ENCODE peak calls at places on chromosomes 1 and 21, in seven cellular contexts. I is HT1080, D is uterus, S is sciatic nerve, Y is Calu3, H is mucosa of gallbladder, T is A172. Q is an unnamed sample.

GRCh38 chr1:36988741-36989193 is 45.5 kb downstream of the GRIK3 start:
- DNase-seq in Y (no peak), I (no peak), T (no peak), H (no peak), S (no peak), D (no peak), Q (no peak)

GRCh38 chr1:182768973-182769372 is 20.6 kb upstream of the NPL start:
- DNase-seq in T (peak; percentile 56), H (no peak), S (no peak), D (no peak), I (peak; percentile 56), Y (no peak), Q (peak; percentile 13)

GRCh38 chr1:57996400-57996799 is 550.1 kb downstream of the OMA1 start:
- DNase-seq in Y (no peak), H (no peak), T (no peak), S (no peak), I (no peak), D (no peak), Q (no peak)

GRCh38 chr1:9275567-9276034 is 17.1 kb upstream of the SPSB1 start:
- DNase-seq in Y (peak; percentile 73), S (no peak), I (peak; percentile 82), H (peak; percentile 49), T (peak; percentile 88), D (no peak), Q (peak; percentile 40)

GRCh38 chr1:211490821-211491415 is 1.0 kb downstream of the RD3 start:
- DNase-seq in S (no peak), I (no peak), T (no peak), Y (no peak), D (no peak), H (no peak), Q (no peak)

GRCh38 chr1:33297911-33298622 is 22.8 kb downstream of the A3GALT2 start:
- DNase-seq in H (no peak), I (no peak), S (peak; percentile 37), T (no peak), D (no peak), Y (no peak), Q (no peak)

GRCh38 chr1:67966666-67967009 is 83.8 kb downstream of the DIRAS3 start:
- DNase-seq in S (no peak), T (no peak), D (no peak), H (no peak), Y (no peak), I (no peak), Q (no peak)

GRCh38 chr1:156584813-156585212 is 5.3 kb downstream of the TTC24 start:
- DNase-seq in S (no peak), Y (peak; percentile 55), T (no peak), D (no peak), I (no peak), H (no peak), Q (no peak)

GRCh38 chr21:33434770-33435360 is 31.7 kb downstream of the IFNGR2 start:
- DNase-seq in D (no peak), T (peak; percentile 93), H (no peak), I (peak; percentile 93), Y (peak; percentile 19), S (no peak), Q (peak; percentile 83)

GRCh38 chr21:26461500-26461899 is 111.6 kb downstream of the CYYR1 start:
- DNase-seq in H (no peak), I (peak; percentile 18), T (peak; percentile 11), S (no peak), Y (no peak), D (no peak), Q (peak; percentile 6)

GRCh38 chr1:12762766-12763165 is 10.8 kb upstream of the PRAMEF12 start:
- DNase-seq in Y (no peak), T (no peak), D (no peak), S (no peak), H (no peak), I (no peak), Q (no peak)

GRCh38 chr1:228141871-228142615 is 2.0 kb downstream of the GUK1 start:
- DNase-seq in T (peak; percentile 90), H (no peak), S (no peak), I (peak; percentile 59), Y (no peak), D (peak; percentile 16), Q (peak; percentile 48)

GRCh38 chr1:117371436-117372151 is 4.3 kb downstream of the MAN1A2 start:
- DNase-seq in Y (no peak), S (no peak), H (no peak), I (no peak), T (no peak), D (no peak), Q (peak; percentile 76)

GRCh38 chr1:44660176-44660575 is 14.1 kb downstream of the TMEM53 start:
- DNase-seq in H (peak; percentile 55), D (no peak), Y (peak; percentile 40), T (peak; percentile 28), S (no peak), I (no peak), Q (no peak)

GRCh38 chr1:58727363-58727762 is 27.5 kb upstream of the MYSM1 start:
- DNase-seq in T (peak; percentile 95), S (no peak), D (no peak), Y (peak; percentile 55), I (peak; percentile 99), H (no peak), Q (peak; percentile 91)

GRCh38 chr1:185244015-185244747 is 72.9 kb downstream of the IVNS1ABP start:
- DNase-seq in D (no peak), S (no peak), Y (peak; percentile 3), T (peak; percentile 75), I (peak; percentile 94), H (no peak), Q (peak; percentile 73)

GRCh38 chr1:66519988-66520387 is 14.0 kb upstream of the SGIP1 start:
- DNase-seq in D (no peak), S (no peak), T (no peak), I (no peak), H (no peak), Y (no peak), Q (no peak)

GRCh38 chr1:9872430-9873165 is 37.5 kb downstream of the CTNNBIP1 start:
- DNase-seq in S (no peak), I (peak; percentile 79), Y (no peak), T (peak; percentile 25), D (no peak), H (no peak), Q (peak; percentile 69)

GRCh38 chr1:203828424-203828823 is 33.0 kb upstream of the SNRPE start:
- DNase-seq in Y (no peak), D (no peak), S (no peak), I (no peak), H (no peak), T (no peak), Q (no peak)

GRCh38 chr1:68720476-68720875 is 223.6 kb upstream of the DEPDC1 start:
- DNase-seq in S (no peak), I (no peak), Y (no peak), D (no peak), T (no peak), H (no peak), Q (no peak)

GRCh38 chr1:232613752-232614381 is 16.1 kb downstream of the SIPA1L2 start:
- DNase-seq in H (no peak), T (peak; percentile 64), Y (no peak), D (no peak), I (peak; percentile 76), S (no peak), Q (peak; percentile 74)